ENCODE peak calls at places on chromosomes 5 and 9, in seven cellular contexts. R is stimulated activated naive CD8-positive, alpha-beta T cell treated with anti-CD3 and anti-CD28 coated beads, Interleukin-15, Interleukin-2, amounts not matched to agents 100 U/mL and 50 U/mL, for 24 hours; Q is amniotic stem cell; B is kidney glomerular epithelial cell; D is NCI-H774; M is AG20443; L is Daoy. Z is an unnamed sample.

GRCh38 chr5:158751961-158752655 is 347.6 kb downstream of the EBF1 start:
- DNase-seq in Q (no peak), L (no peak), R (no peak), D (no peak), M (no peak), B (peak; percentile 26), Z (no peak)

GRCh38 chr9:112443200-112443599 is 43.4 kb upstream of the KIAA1958 start:
- DNase-seq in L (no peak), B (peak; percentile 2), D (no peak), M (peak; percentile 15), R (no peak), Q (no peak), Z (no peak)

GRCh38 chr5:55923177-55923872 is 71.4 kb downstream of the IL6ST start:
- DNase-seq in B (no peak), R (no peak), Q (no peak), M (peak; percentile 58), D (peak; percentile 3), L (peak; percentile 69), Z (no peak)

GRCh38 chr9:93589688-93590087 is 13.3 kb downstream of the PHF2 start:
- DNase-seq in L (no peak), B (peak; percentile 34), D (no peak), M (peak; percentile 73), Q (no peak), R (no peak), Z (no peak)

GRCh38 chr5:15354011-15354410 is 146.0 kb upstream of the FBXL7 start:
- DNase-seq in B (peak; percentile 45), L (no peak), D (no peak), R (no peak), Q (no peak), M (peak; percentile 11), Z (no peak)

GRCh38 chr9:34511160-34511513 is 11.7 kb downstream of the ENHO start:
- DNase-seq in R (no peak), D (no peak), M (no peak), B (no peak), Q (no peak), L (no peak), Z (no peak)

GRCh38 chr5:71778678-71779276 is 59.7 kb downstream of the CARTPT start:
- DNase-seq in R (no peak), L (peak; percentile 61), B (no peak), M (peak; percentile 68), D (peak; percentile 15), Q (peak; percentile 30), Z (peak; percentile 24)

GRCh38 chr9:35729700-35730485 is 2.1 kb downstream of the TLN1 start:
- DNase-seq in L (peak; percentile 91), D (no peak), B (peak; percentile 85), M (peak; percentile 86), R (peak; percentile 46), Q (peak; percentile 83), Z (peak; percentile 11)

GRCh38 chr9:1055156-1055555 is 5.0 kb downstream of the DMRT2 start:
- DNase-seq in D (no peak), Q (no peak), B (no peak), R (no peak), M (no peak), L (peak; percentile 84), Z (no peak)

GRCh38 chr9:3045153-3045552 is 201.3 kb upstream of the PUM3 start:
- DNase-seq in M (no peak), B (no peak), D (no peak), R (no peak), Q (no peak), L (no peak), Z (no peak)

GRCh38 chr9:100473271-100474081 is 527 bp downstream of the TMEFF1 start:
- DNase-seq in R (peak; percentile 45), B (no peak), Q (peak; percentile 27), L (peak; percentile 66), D (peak; percentile 20), M (peak; percentile 77), Z (peak; percentile 22)

GRCh38 chr5:1910081-1910760 is 27.5 kb upstream of the IRX4 start:
- DNase-seq in D (no peak), Q (no peak), B (no peak), R (no peak), L (no peak), M (no peak), Z (no peak)

GRCh38 chr9:125674981-125675973 is 31.7 kb downstream of the MAPKAP1 start:
- DNase-seq in D (no peak), R (no peak), M (peak; percentile 77), B (peak; percentile 97), L (peak; percentile 78), Q (peak; percentile 25), Z (no peak)

GRCh38 chr9:113636165-113636564 is 172.6 kb downstream of the RGS3 start:
- DNase-seq in L (peak; percentile 82), D (no peak), M (no peak), Q (no peak), B (no peak), R (no peak), Z (no peak)

GRCh38 chr5:168356592-168356991 is 65.1 kb downstream of the WWC1 start:
- DNase-seq in B (no peak), D (no peak), Q (no peak), L (no peak), M (no peak), R (no peak), Z (peak; percentile 82)

GRCh38 chr5:128084228-128085167 is 932 bp downstream of the SLC12A2 start:
- DNase-seq in B (peak; percentile 20), R (peak; percentile 59), L (peak; percentile 42), D (no peak), Q (no peak), M (peak; percentile 36), Z (peak; percentile 32)

GRCh38 chr9:101398930-101399640 is 434 bp downstream of the ZNF189 start:
- DNase-seq in R (peak; percentile 20), Q (no peak), B (peak; percentile 17), L (peak; percentile 28), D (no peak), M (no peak), Z (peak; percentile 20)

GRCh38 chr9:8723195-8723594 is 923.6 kb upstream of the DMAC1 start:
- DNase-seq in M (no peak), L (no peak), D (no peak), Q (no peak), R (no peak), B (no peak), Z (no peak)

GRCh38 chr9:131482343-131483006 is 20.2 kb upstream of the POMT1 start:
- DNase-seq in M (no peak), D (no peak), R (no peak), B (no peak), Q (no peak), L (no peak), Z (no peak)

GRCh38 chr5:72485366-72486052 is 21.7 kb downstream of the ZNF366 start:
- DNase-seq in Q (no peak), B (no peak), D (no peak), R (no peak), L (no peak), M (no peak), Z (no peak)

GRCh38 chr5:151680944-151681427 is 5.7 kb downstream of the SPARC start:
- DNase-seq in D (no peak), Q (no peak), M (no peak), R (no peak), B (no peak), L (no peak), Z (no peak)

GRCh38 chr9:120928720-120929389 is 2.3 kb upstream of the TRAF1 start:
- DNase-seq in D (peak; percentile 71), R (peak; percentile 86), M (peak; percentile 88), B (peak; percentile 24), Q (no peak), L (peak; percentile 79), Z (peak; percentile 62)

GRCh38 chr5:175689147-175689991 is 31.5 kb downstream of the HRH2 start:
- DNase-seq in B (no peak), L (no peak), R (no peak), D (no peak), M (no peak), Q (no peak), Z (no peak)

GRCh38 chr9:77751341-77752091 is 103.4 kb upstream of the GNA14 start:
- DNase-seq in M (peak; percentile 49), L (peak; percentile 56), Q (peak; percentile 41), B (peak; percentile 53), R (peak; percentile 17), D (peak; percentile 73), Z (peak; percentile 69)

GRCh38 chr9:36316049-36316448 is 57.8 kb upstream of the GNE start:
- DNase-seq in L (no peak), M (no peak), Q (no peak), D (no peak), R (no peak), B (no peak), Z (no peak)

GRCh38 chr9:136835162-136835931 is 6.9 kb upstream of the AJM1 start:
- DNase-seq in D (no peak), L (peak; percentile 11), R (no peak), Q (no peak), M (no peak), B (no peak), Z (no peak)

GRCh38 chr9:21443849-21444625 is 3.8 kb downstream of the IFNA1 start:
- DNase-seq in R (no peak), M (no peak), L (no peak), Q (no peak), D (no peak), B (no peak), Z (no peak)

GRCh38 chr5:67028981-67029380 is 167.6 kb downstream of the CD180 start:
- DNase-seq in R (no peak), D (no peak), M (no peak), L (no peak), Q (no peak), B (no peak), Z (no peak)

GRCh38 chr5:102106599-102106998 is 189.5 kb downstream of the SLCO4C1 start:
- DNase-seq in L (no peak), Q (no peak), D (no peak), M (no peak), R (no peak), B (no peak), Z (no peak)

GRCh38 chr9:119003218-119003617 is 366.0 kb downstream of the BRINP1 start:
- DNase-seq in D (no peak), M (peak; percentile 58), R (no peak), L (no peak), B (peak; percentile 66), Q (no peak), Z (no peak)

GRCh38 chr5:135222771-135223170 is 176.3 kb downstream of the MACROH2A1 start:
- DNase-seq in R (no peak), B (no peak), M (no peak), D (no peak), Q (no peak), L (no peak), Z (no peak)

GRCh38 chr5:14397717-14398116 is 183.9 kb upstream of the OTULINL start:
- DNase-seq in R (no peak), B (peak; percentile 72), M (peak; percentile 77), Q (no peak), L (peak; percentile 41), D (no peak), Z (no peak)